ENCODE peak calls at places on chromosomes 13 and 19, in six cellular contexts. W, U, L, Q, M and A are unnamed samples.

GRCh38 chr13:109205315-109205714 is 575.9 kb downstream of the MYO16 start:
- DNase-seq in W (no peak), U (no peak), L (no peak), Q (no peak), M (no peak), A (no peak)

GRCh38 chr13:109156181-109156935 is 526.9 kb downstream of the MYO16 start:
- DNase-seq in W (peak; percentile 62), U (no peak), L (no peak), Q (no peak), M (no peak), A (no peak)

GRCh38 chr13:67635754-67636153 is 405.6 kb upstream of the PCDH9 start:
- DNase-seq in W (no peak), U (no peak), L (no peak), Q (no peak), M (no peak), A (no peak)

GRCh38 chr13:81473366-81473899 is 1132.5 kb upstream of the SPRY2 start:
- DNase-seq in W (no peak), U (no peak), L (no peak), Q (no peak), M (no peak), A (no peak)

GRCh38 chr19:11982526-11982925 is 17.7 kb downstream of the ZNF763 start:
- DNase-seq in W (no peak), U (no peak), L (no peak), Q (no peak), M (no peak), A (no peak)

GRCh38 chr19:1668048-1668338 is 15.6 kb upstream of the TCF3 start:
- DNase-seq in W (no peak), U (no peak), L (no peak), Q (no peak), M (no peak), A (no peak)

GRCh38 chr19:30225615-30226463 is 146.3 kb upstream of the ZNF536 start:
- DNase-seq in W (no peak), U (no peak), L (no peak), Q (no peak), M (no peak), A (no peak)

GRCh38 chr13:60402022-60402421 is 5.0 kb downstream of the TDRD3 start:
- DNase-seq in W (peak; percentile 15), U (no peak), L (no peak), Q (no peak), M (no peak), A (no peak)

GRCh38 chr19:38152461-38153379 is 71.3 kb downstream of the DPF1 start:
- DNase-seq in W (peak; percentile 95), U (no peak), L (no peak), Q (no peak), M (no peak), A (no peak)

GRCh38 chr13:66803759-66804456 is 426.2 kb downstream of the PCDH9 start:
- DNase-seq in W (no peak), U (no peak), L (no peak), Q (no peak), M (no peak), A (no peak)

GRCh38 chr19:56092685-56093631 is 28.1 kb downstream of the ZNF787 start:
- DNase-seq in W (no peak), U (no peak), L (no peak), Q (no peak), M (no peak), A (no peak)

GRCh38 chr19:43725468-43725867 is 9.6 kb downstream of the IRGC start:
- DNase-seq in W (no peak), U (no peak), L (no peak), Q (no peak), M (peak; percentile 56), A (no peak)

GRCh38 chr19:33374406-33374703 is 846 bp downstream of the CEBPG start:
- DNase-seq in W (no peak), U (no peak), L (peak; percentile 42), Q (no peak), M (no peak), A (peak; percentile 85)

GRCh38 chr13:51181752-51182383 is 40.3 kb upstream of the FAM124A start:
- DNase-seq in W (no peak), U (no peak), L (no peak), Q (no peak), M (no peak), A (no peak)

GRCh38 chr19:55149078-55150003 is at the start of gene TNNT1:
- DNase-seq in W (peak; percentile 75), U (no peak), L (peak; percentile 51), Q (no peak), M (no peak), A (no peak)

GRCh38 chr13:26629260-26629659 is 71.8 kb downstream of the WASF3 start:
- DNase-seq in W (no peak), U (no peak), L (no peak), Q (peak; percentile 55), M (peak; percentile 25), A (no peak)

GRCh38 chr13:109781384-109782065 is 4.9 kb downstream of the IRS2 start:
- DNase-seq in W (no peak), U (no peak), L (no peak), Q (peak; percentile 40), M (no peak), A (peak; percentile 89)

GRCh38 chr19:29524912-29525870 is 603 bp upstream of the VSTM2B start:
- DNase-seq in W (no peak), U (no peak), L (no peak), Q (no peak), M (no peak), A (peak; percentile 25)

GRCh38 chr13:25872871-25873607 is 178.8 kb downstream of the SHISA2 start:
- DNase-seq in W (no peak), U (no peak), L (peak; percentile 72), Q (no peak), M (no peak), A (no peak)

GRCh38 chr19:6639439-6639838 is 30.5 kb downstream of the TNFSF14 start:
- DNase-seq in W (peak; percentile 64), U (no peak), L (no peak), Q (no peak), M (no peak), A (no peak)

GRCh38 chr13:46489586-46490023 is 63.4 kb upstream of the LRCH1 start:
- DNase-seq in W (peak; percentile 10), U (no peak), L (no peak), Q (no peak), M (no peak), A (no peak)

GRCh38 chr13:100673831-100674362 is 698 bp downstream of the TMTC4 start:
- DNase-seq in W (peak; percentile 97), U (no peak), L (no peak), Q (peak; percentile 79), M (peak; percentile 16), A (no peak)

GRCh38 chr19:30236006-30236405 is 136.2 kb upstream of the ZNF536 start:
- DNase-seq in W (no peak), U (no peak), L (peak; percentile 47), Q (no peak), M (no peak), A (no peak)

GRCh38 chr19:45693168-45693788 is 812 bp downstream of the QPCTL start:
- DNase-seq in W (no peak), U (peak; percentile 19), L (peak; percentile 89), Q (peak; percentile 95), M (peak; percentile 46), A (peak; percentile 20)

GRCh38 chr13:112658807-112659206 is 31.0 kb upstream of the ATP11A start:
- DNase-seq in W (no peak), U (no peak), L (no peak), Q (no peak), M (no peak), A (no peak)

GRCh38 chr13:76552807-76553206 is 333.4 kb downstream of the KCTD12 start:
- DNase-seq in W (no peak), U (no peak), L (no peak), Q (no peak), M (no peak), A (no peak)

GRCh38 chr13:75417006-75417384 is 65.0 kb downstream of the TBC1D4 start:
- DNase-seq in W (peak; percentile 26), U (no peak), L (no peak), Q (no peak), M (no peak), A (no peak)

GRCh38 chr13:113291997-113292862 is 4.8 kb upstream of the LAMP1 start:
- DNase-seq in W (no peak), U (no peak), L (peak; percentile 36), Q (no peak), M (no peak), A (no peak)

GRCh38 chr19:46546194-46546896 is 50.7 kb upstream of the PNMA8B start:
- DNase-seq in W (peak; percentile 14), U (no peak), L (peak; percentile 30), Q (peak; percentile 80), M (no peak), A (no peak)

GRCh38 chr13:48801255-48801654 is 147.5 kb downstream of the CYSLTR2 start:
- DNase-seq in W (no peak), U (no peak), L (no peak), Q (no peak), M (no peak), A (no peak)

GRCh38 chr13:113837554-113838355 is 26.1 kb downstream of the GAS6 start:
- DNase-seq in W (peak; percentile 99), U (peak; percentile 32), L (peak; percentile 52), Q (peak; percentile 77), M (no peak), A (no peak)

GRCh38 chr13:99995503-99996176 is 14.1 kb downstream of the ZIC2 start:
- DNase-seq in W (no peak), U (no peak), L (no peak), Q (no peak), M (peak; percentile 72), A (no peak)

GRCh38 chr19:17078920-17079709 is 3.5 kb downstream of the MYO9B start:
- DNase-seq in W (no peak), U (no peak), L (no peak), Q (no peak), M (no peak), A (no peak)

GRCh38 chr13:28347456-28348371 is 147.2 kb downstream of the FLT1 start:
- DNase-seq in W (no peak), U (no peak), L (no peak), Q (no peak), M (no peak), A (no peak)

GRCh38 chr13:56735537-56735942 is 405.2 kb upstream of the PRR20A start:
- DNase-seq in W (no peak), U (no peak), L (peak; percentile 76), Q (no peak), M (no peak), A (no peak)

GRCh38 chr19:47363758-47364529 is 14.8 kb downstream of the DHX34 start:
- DNase-seq in W (no peak), U (no peak), L (no peak), Q (peak; percentile 32), M (no peak), A (no peak)

GRCh38 chr13:50410921-50411712 is 395.9 kb downstream of the KCNRG start:
- DNase-seq in W (peak; percentile 58), U (no peak), L (peak; percentile 70), Q (peak; percentile 20), M (no peak), A (no peak)

GRCh38 chr13:106318941-106319411 is 216.5 kb downstream of the EFNB2 start:
- DNase-seq in W (peak; percentile 67), U (no peak), L (no peak), Q (peak; percentile 81), M (peak; percentile 17), A (no peak)